ENCODE peak calls at places on chromosomes 2 and 18, in four cellular contexts. B, A, G and R are unnamed samples.

GRCh38 chr2:2523395-2524339 is 192.6 kb upstream of the MYT1L start:
- DNase-seq in B (no peak), A (no peak), G (no peak), R (no peak)

GRCh38 chr2:26564121-26564520 is 77.0 kb downstream of the CIB4 start:
- DNase-seq in B (no peak), A (no peak), G (no peak), R (no peak)

GRCh38 chr2:127996160-127996559 is 31.7 kb downstream of the SAP130 start:
- DNase-seq in B (no peak), A (no peak), G (no peak), R (no peak)

GRCh38 chr18:23725827-23726661 is 36.8 kb downstream of the LAMA3 start:
- DNase-seq in B (no peak), A (no peak), G (no peak), R (no peak)

GRCh38 chr2:218569038-218569431 is 396 bp downstream of the CNOT9 start:
- DNase-seq in B (peak), A (peak), G (peak), R (no peak)

GRCh38 chr2:135904590-135904989 is 28.3 kb upstream of the MCM6 start:
- DNase-seq in B (no peak), A (no peak), G (peak), R (no peak)

GRCh38 chr18:37334494-37335125 is 231.0 kb downstream of the CELF4 start:
- DNase-seq in B (no peak), A (no peak), G (peak), R (no peak)

GRCh38 chr2:98134138-98134537 is 47.2 kb downstream of the VWA3B start:
- DNase-seq in B (peak), A (peak), G (no peak), R (peak)

GRCh38 chr2:26537069-26537825 is 59.3 kb upstream of the OTOF start:
- DNase-seq in B (no peak), A (no peak), G (no peak), R (no peak)

GRCh38 chr18:58098706-58099105 is 54.7 kb downstream of the NEDD4L start:
- DNase-seq in B (no peak), A (no peak), G (no peak), R (no peak)

GRCh38 chr2:212242739-212243138 is 295.9 kb downstream of the ERBB4 start:
- DNase-seq in B (no peak), A (no peak), G (no peak), R (no peak)

GRCh38 chr2:216044883-216045499 is 31.6 kb upstream of the MREG start:
- DNase-seq in B (no peak), A (no peak), G (no peak), R (no peak)